ENCODE peak calls at places on chromosome 21, in nine cellular contexts. M, W, B, K, A, H, L, E and T are unnamed samples.

GRCh38 chr21:45467221-45467779 is 62.3 kb downstream of the COL18A1 start:
- DNase-seq in M (peak; percentile 63), W (no peak), B (no peak), K (no peak), A (no peak), H (no peak), L (no peak), E (no peak), T (no peak)

GRCh38 chr21:33937931-33938339 is 22.3 kb upstream of the ATP5PO start:
- DNase-seq in M (no peak), W (peak; percentile 75), B (no peak), K (no peak), A (no peak), H (no peak), L (no peak), E (no peak), T (peak; percentile 34)

GRCh38 chr21:26800001-26800400 is 45.2 kb downstream of the ADAMTS1 start:
- DNase-seq in M (no peak), W (no peak), B (no peak), K (no peak), A (no peak), H (no peak), L (no peak), E (no peak), T (peak; percentile 62)

GRCh38 chr21:44681152-44681551 is 811 bp downstream of the KRTAP12-1 start:
- DNase-seq in M (no peak), W (no peak), B (no peak), K (no peak), A (no peak), H (no peak), L (no peak), E (no peak), T (no peak)

GRCh38 chr21:45747802-45748445 is 104.4 kb downstream of the PCBP3 start:
- DNase-seq in M (peak; percentile 82), W (no peak), B (peak; percentile 40), K (peak; percentile 34), A (no peak), H (peak; percentile 92), L (peak; percentile 94), E (no peak), T (peak; percentile 24)

GRCh38 chr21:17690078-17690494 is 77.4 kb upstream of the BTG3 start:
- DNase-seq in M (no peak), W (no peak), B (no peak), K (no peak), A (no peak), H (peak; percentile 72), L (no peak), E (no peak), T (no peak)

GRCh38 chr21:45572231-45572630 is 30.0 kb upstream of the SLC19A1 start:
- DNase-seq in M (no peak), W (no peak), B (no peak), K (no peak), A (no peak), H (no peak), L (no peak), E (no peak), T (no peak)

GRCh38 chr21:28906236-28906635 is 86.4 kb downstream of the LTN1 start:
- DNase-seq in M (no peak), W (no peak), B (no peak), K (no peak), A (no peak), H (no peak), L (no peak), E (no peak), T (no peak)

GRCh38 chr21:46317710-46318463 is 5.8 kb downstream of the C21orf58 start:
- DNase-seq in M (no peak), W (no peak), B (no peak), K (no peak), A (no peak), H (peak; percentile 89), L (no peak), E (no peak), T (no peak)

GRCh38 chr21:39087238-39087975 is 95.8 kb downstream of the PSMG1 start:
- DNase-seq in M (no peak), W (no peak), B (no peak), K (no peak), A (no peak), H (no peak), L (no peak), E (no peak), T (no peak)

GRCh38 chr21:32771134-32771523 is 426 bp downstream of the PAXBP1 start:
- DNase-seq in M (peak; percentile 33), W (peak; percentile 78), B (peak; percentile 11), K (no peak), A (peak; percentile 9), H (peak; percentile 78), L (peak; percentile 53), E (peak; percentile 51), T (peak; percentile 64)

GRCh38 chr21:27885296-27885711 is 918.4 kb upstream of the ADAMTS5 start:
- DNase-seq in M (no peak), W (no peak), B (no peak), K (no peak), A (no peak), H (no peak), L (no peak), E (no peak), T (no peak)

GRCh38 chr21:42360317-42360716 is 6.0 kb downstream of the TFF1 start:
- DNase-seq in M (no peak), W (peak; percentile 19), B (no peak), K (no peak), A (no peak), H (peak; percentile 28), L (no peak), E (no peak), T (no peak)

GRCh38 chr21:25080706-25081495 is 526.4 kb downstream of the MRPL39 start:
- DNase-seq in M (no peak), W (no peak), B (peak; percentile 10), K (no peak), A (no peak), H (no peak), L (peak; percentile 2), E (no peak), T (no peak)

GRCh38 chr21:28294046-28294445 is 698.6 kb downstream of the LTN1 start:
- DNase-seq in M (peak; percentile 65), W (no peak), B (no peak), K (no peak), A (no peak), H (no peak), L (peak; percentile 41), E (no peak), T (no peak)

GRCh38 chr21:19268634-19269138 is 865.1 kb upstream of the TMPRSS15 start:
- DNase-seq in M (no peak), W (peak; percentile 1), B (no peak), K (no peak), A (no peak), H (no peak), L (no peak), E (no peak), T (no peak)

GRCh38 chr21:25708467-25709065 is 26.1 kb downstream of the ATP5PF start:
- DNase-seq in M (peak; percentile 58), W (peak; percentile 60), B (peak; percentile 4), K (no peak), A (peak; percentile 34), H (peak; percentile 56), L (peak; percentile 51), E (no peak), T (peak; percentile 31)

GRCh38 chr21:45830221-45830640 is 151.3 kb upstream of the COL6A1 start:
- DNase-seq in M (no peak), W (no peak), B (no peak), K (no peak), A (no peak), H (peak; percentile 83), L (no peak), E (no peak), T (no peak)

GRCh38 chr21:33797565-33797964 is 118.0 kb downstream of the ATP5PO start:
- DNase-seq in M (no peak), W (no peak), B (no peak), K (no peak), A (no peak), H (no peak), L (no peak), E (no peak), T (no peak)